ENCODE peak calls at places on chromosome 5, in seven cellular contexts. E is brain microvascular endothelial cell, G is choroid plexus epithelial cell, B is HCT116, Q is uterus, K is DND-41, T is cardiac muscle cell. N is an unnamed sample.
A peak's percentile ranks its signal among the peaks of the same experiment; 100 is the strongest.

GRCh38 chr5:132873119-132873929 is at the start of gene LEAP2:
- DNase-seq in E (no peak), G (no peak), B (no peak), Q (no peak), K (no peak), T (peak; percentile 5), N (no peak)

GRCh38 chr5:82459626-82460025 is 181.5 kb upstream of the RPS23 start:
- DNase-seq in E (no peak), G (no peak), B (no peak), Q (no peak), K (no peak), T (no peak), N (no peak)

GRCh38 chr5:65390208-65390607 is 91.5 kb downstream of the ADAMTS6 start:
- DNase-seq in E (no peak), G (peak; percentile 19), B (no peak), Q (no peak), K (no peak), T (no peak), N (no peak)

GRCh38 chr5:158727108-158727507 is 372.6 kb downstream of the EBF1 start:
- DNase-seq in E (no peak), G (peak; percentile 2), B (no peak), Q (peak; percentile 83), K (no peak), T (no peak), N (no peak)

GRCh38 chr5:168592014-168592368 is 12.8 kb upstream of the PANK3 start:
- DNase-seq in E (no peak), G (peak; percentile 69), B (no peak), Q (no peak), K (no peak), T (no peak), N (no peak)

GRCh38 chr5:71937906-71938698 is 169.2 kb upstream of the MAP1B start:
- DNase-seq in E (no peak), G (no peak), B (no peak), Q (no peak), K (no peak), T (no peak), N (no peak)

GRCh38 chr5:143871672-143872071 is 59.7 kb downstream of the HMHB1 start:
- DNase-seq in E (no peak), G (no peak), B (no peak), Q (no peak), K (no peak), T (no peak), N (no peak)

GRCh38 chr5:18968966-18969365 is 1019.0 kb downstream of the CDH18 start:
- DNase-seq in E (no peak), G (no peak), B (no peak), Q (no peak), K (no peak), T (no peak), N (no peak)

GRCh38 chr5:101045689-101046088 is 142.6 kb upstream of the ST8SIA4 start:
- DNase-seq in E (no peak), G (peak; percentile 47), B (peak; percentile 15), Q (no peak), K (no peak), T (no peak), N (no peak)

GRCh38 chr5:120388016-120388781 is 75.9 kb upstream of the PRR16 start:
- DNase-seq in E (peak; percentile 48), G (peak; percentile 96), B (no peak), Q (no peak), K (peak; percentile 60), T (no peak), N (peak; percentile 88)

GRCh38 chr5:112923148-112923917 is 1.3 kb upstream of the REEP5 start:
- DNase-seq in E (no peak), G (no peak), B (no peak), Q (no peak), K (peak; percentile 45), T (no peak), N (no peak)
- TF ChIP-seq CTCF in E (no peak), G (no peak), B (no peak), Q (no peak), K (no peak), T (no peak), N (no peak)

GRCh38 chr5:55821731-55822512 is 29.2 kb upstream of the IL31RA start:
- DNase-seq in E (no peak), G (peak; percentile 29), B (no peak), Q (no peak), K (no peak), T (peak; percentile 34), N (no peak)
- H3K4me3 ChIP-seq in E (peak overlapping the region; percentile 52), G (peak overlapping the region; percentile 65), B (no peak overlapping the region), Q (peak overlapping the region; percentile 6), K (no peak overlapping the region), T (peak overlapping the region; percentile 15), N (peak overlapping the region; percentile 29)

DNA sequence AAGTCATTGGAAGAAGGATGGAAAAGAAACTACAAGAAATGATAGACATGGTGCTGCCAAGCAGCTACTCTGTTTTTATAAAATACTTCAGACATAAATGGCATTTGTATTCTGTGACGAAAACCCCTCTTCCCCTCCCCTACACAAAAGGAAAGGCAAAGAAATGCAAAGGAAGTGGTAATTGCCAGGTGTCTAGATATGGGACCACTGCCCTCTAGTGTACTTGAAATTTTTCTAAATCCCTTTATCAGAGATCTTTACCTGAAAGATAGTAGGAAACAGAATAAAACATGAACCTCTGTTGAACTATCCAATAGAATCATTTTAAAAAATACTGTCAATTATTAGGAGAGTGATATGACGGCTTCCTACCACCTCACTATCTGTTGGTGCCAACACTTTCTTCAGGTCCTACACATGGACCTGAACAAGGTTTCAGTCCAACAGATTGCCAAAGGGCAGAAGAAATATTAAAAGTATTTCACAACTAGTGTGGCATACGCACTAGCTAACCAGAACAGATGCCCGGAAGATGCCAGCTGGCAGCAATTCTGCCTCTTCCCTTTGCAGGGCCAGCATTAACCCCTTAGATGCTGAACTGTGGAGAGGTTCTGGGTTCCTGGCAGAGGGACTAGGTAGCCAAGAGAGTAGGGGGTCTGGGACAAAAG is 104.1 kb downstream of the TSSK1B start:
- DNase-seq in E (peak; percentile 21), G (peak; percentile 78), B (peak; percentile 54), Q (no peak), K (peak; percentile 45), T (peak; percentile 59), N (no peak)
- TF ChIP-seq CTCF in E (peak; percentile 44), G (peak; percentile 61), B (peak; percentile 50), Q (peak; percentile 55), K (peak; percentile 71), T (peak; percentile 42), N (peak; percentile 1)

GRCh38 chr5:73298251-73299016 is 125.4 kb downstream of the TMEM174 start:
- DNase-seq in E (no peak), G (peak; percentile 73), B (no peak), Q (no peak), K (no peak), T (no peak), N (no peak)
- H3K4me3 ChIP-seq in E (peak overlapping the region; percentile 22), G (peak overlapping the region; percentile 58), B (no peak overlapping the region), Q (no peak overlapping the region), K (no peak overlapping the region), T (peak overlapping the region; percentile 6), N (peak overlapping the region; percentile 6)

N was measured in HFF-Myc.